ENCODE peak calls at places on chromosomes 6 and 20, in five cellular contexts. S, O, C, Y and E are unnamed samples.
A peak's percentile ranks its signal among the peaks of the same experiment; 100 is the strongest.

GRCh38 chr6:97160280-97160679 is 122.7 kb downstream of the MMS22L start:
- DNase-seq in S (no peak), O (no peak), C (no peak), Y (no peak), E (no peak)

GRCh38 chr20:36830791-36831691 is 44.9 kb upstream of the TLDC2 start:
- DNase-seq in S (no peak), O (no peak), C (peak; percentile 23), Y (no peak), E (peak; percentile 71)

GRCh38 chr20:5136096-5136495 is 9.3 kb downstream of the CDS2 start:
- DNase-seq in S (no peak), O (no peak), C (no peak), Y (no peak), E (no peak)

GRCh38 chr20:25295386-25296093 is 47.7 kb downstream of the PYGB start:
- DNase-seq in S (peak; percentile 72), O (peak; percentile 54), C (no peak), Y (no peak), E (no peak)

GRCh38 chr6:112931835-112932234 is 584.7 kb downstream of the RFPL4B start:
- DNase-seq in S (no peak), O (no peak), C (no peak), Y (no peak), E (no peak)

GRCh38 chr6:128712898-128713297 is 170.0 kb upstream of the LAMA2 start:
- DNase-seq in S (no peak), O (no peak), C (no peak), Y (no peak), E (no peak)

GRCh38 chr6:53979468-53980067 is 131.7 kb upstream of the MLIP start:
- DNase-seq in S (no peak), O (no peak), C (peak; percentile 64), Y (peak; percentile 43), E (no peak)

GRCh38 chr6:80638222-80639055 is 532.0 kb downstream of the BCKDHB start:
- DNase-seq in S (peak; percentile 53), O (peak; percentile 8), C (peak; percentile 26), Y (peak; percentile 11), E (no peak)

GRCh38 chr6:169173532-169174268 is 79.9 kb downstream of the THBS2 start:
- DNase-seq in S (no peak), O (no peak), C (no peak), Y (no peak), E (no peak)

GRCh38 chr6:167781066-167781767 is 45.5 kb upstream of the AFDN start:
- DNase-seq in S (no peak), O (no peak), C (no peak), Y (no peak), E (no peak)

GRCh38 chr6:56076033-56076432 is 171.3 kb downstream of the COL21A1 start:
- DNase-seq in S (no peak), O (no peak), C (no peak), Y (no peak), E (no peak)

GRCh38 chr6:168116446-168116974 is 37.5 kb upstream of the FRMD1 start:
- DNase-seq in S (no peak), O (no peak), C (no peak), Y (no peak), E (peak; percentile 16)

GRCh38 chr6:100175814-100176275 is 181.8 kb upstream of the MCHR2 start:
- DNase-seq in S (no peak), O (no peak), C (peak; percentile 44), Y (peak; percentile 16), E (no peak)

GRCh38 chr6:148682990-148683389 is 63.8 kb upstream of the UST start:
- DNase-seq in S (no peak), O (peak; percentile 11), C (no peak), Y (no peak), E (no peak)

GRCh38 chr20:56179051-56179450 is 69.5 kb upstream of the MC3R start:
- DNase-seq in S (no peak), O (no peak), C (no peak), Y (no peak), E (no peak)

GRCh38 chr6:12047304-12047703 is 35.2 kb downstream of the HIVEP1 start:
- DNase-seq in S (no peak), O (peak; percentile 45), C (no peak), Y (no peak), E (no peak)

GRCh38 chr6:35381132-35381531 is 38.8 kb downstream of the PPARD start:
- DNase-seq in S (no peak), O (no peak), C (no peak), Y (no peak), E (no peak)

GRCh38 chr6:18016698-18017097 is 29.3 kb upstream of the KIF13A start:
- DNase-seq in S (no peak), O (no peak), C (no peak), Y (no peak), E (no peak)

GRCh38 chr6:44442235-44442634 is 54.7 kb downstream of the CDC5L start:
- DNase-seq in S (no peak), O (no peak), C (no peak), Y (no peak), E (no peak)

GRCh38 chr6:18323935-18324707 is 59.8 kb upstream of the DEK start:
- DNase-seq in S (no peak), O (no peak), C (peak; percentile 52), Y (peak; percentile 54), E (no peak)

GRCh38 chr6:1908784-1909183 is 299.1 kb downstream of the FOXC1 start:
- DNase-seq in S (no peak), O (no peak), C (no peak), Y (no peak), E (no peak)

GRCh38 chr6:158849899-158850806 is 31.0 kb upstream of the EZR start:
- DNase-seq in S (peak; percentile 54), O (peak; percentile 65), C (no peak), Y (peak; percentile 84), E (no peak)

GRCh38 chr6:10655508-10656055 is 38.8 kb downstream of the C6orf52 start:
- DNase-seq in S (no peak), O (no peak), C (no peak), Y (no peak), E (no peak)

GRCh38 chr20:1377984-1378742 is 14.7 kb downstream of the FKBP1A start:
- DNase-seq in S (no peak), O (no peak), C (no peak), Y (peak; percentile 48), E (no peak)

GRCh38 chr6:130796313-130796905 is 30.8 kb upstream of the SMLR1 start:
- DNase-seq in S (no peak), O (no peak), C (peak; percentile 67), Y (no peak), E (no peak)

GRCh38 chr6:81023007-81023582 is 729.4 kb downstream of the TENT5A start:
- DNase-seq in S (no peak), O (no peak), C (no peak), Y (no peak), E (no peak)

GRCh38 chr20:14566505-14566904 is 229.1 kb upstream of the FLRT3 start:
- DNase-seq in S (no peak), O (no peak), C (no peak), Y (no peak), E (no peak)

GRCh38 chr6:36025932-36026327 is 1.5 kb upstream of the SLC26A8 start:
- DNase-seq in S (no peak), O (no peak), C (no peak), Y (peak; percentile 57), E (no peak)

GRCh38 chr20:57483287-57484050 is 41.5 kb downstream of the CTCFL start:
- DNase-seq in S (no peak), O (no peak), C (no peak), Y (no peak), E (no peak)

GRCh38 chr20:57698191-57698866 is 11.5 kb downstream of the PMEPA1 start:
- DNase-seq in S (peak; percentile 40), O (peak; percentile 77), C (no peak), Y (peak; percentile 31), E (no peak)

GRCh38 chr6:7341989-7342742 is 29.2 kb upstream of the SSR1 start:
- DNase-seq in S (no peak), O (no peak), C (no peak), Y (peak; percentile 91), E (no peak)

GRCh38 chr20:53735536-53736050 is 142.0 kb upstream of the ZNF217 start:
- DNase-seq in S (no peak), O (no peak), C (no peak), Y (no peak), E (no peak)

GRCh38 chr6:161407581-161407980 is 133.7 kb upstream of the AGPAT4 start:
- DNase-seq in S (no peak), O (no peak), C (no peak), Y (peak; percentile 36), E (no peak)
- TF ChIP-seq EP300 in S (no peak), O (no peak), C (no peak), Y (no peak), E (no peak)

GRCh38 chr6:143238306-143238705 is 177.6 kb downstream of the AIG1 start:
- DNase-seq in S (no peak), O (no peak), C (no peak), Y (no peak), E (no peak)
- H3K36me3 ChIP-seq in S (no peaks in the 10 kb centered on the region), O (no peaks in the 10 kb centered on the region), C (no peaks in the 10 kb centered on the region), Y (no peaks in the 10 kb centered on the region), E (no peaks in the 10 kb centered on the region)

DNA sequence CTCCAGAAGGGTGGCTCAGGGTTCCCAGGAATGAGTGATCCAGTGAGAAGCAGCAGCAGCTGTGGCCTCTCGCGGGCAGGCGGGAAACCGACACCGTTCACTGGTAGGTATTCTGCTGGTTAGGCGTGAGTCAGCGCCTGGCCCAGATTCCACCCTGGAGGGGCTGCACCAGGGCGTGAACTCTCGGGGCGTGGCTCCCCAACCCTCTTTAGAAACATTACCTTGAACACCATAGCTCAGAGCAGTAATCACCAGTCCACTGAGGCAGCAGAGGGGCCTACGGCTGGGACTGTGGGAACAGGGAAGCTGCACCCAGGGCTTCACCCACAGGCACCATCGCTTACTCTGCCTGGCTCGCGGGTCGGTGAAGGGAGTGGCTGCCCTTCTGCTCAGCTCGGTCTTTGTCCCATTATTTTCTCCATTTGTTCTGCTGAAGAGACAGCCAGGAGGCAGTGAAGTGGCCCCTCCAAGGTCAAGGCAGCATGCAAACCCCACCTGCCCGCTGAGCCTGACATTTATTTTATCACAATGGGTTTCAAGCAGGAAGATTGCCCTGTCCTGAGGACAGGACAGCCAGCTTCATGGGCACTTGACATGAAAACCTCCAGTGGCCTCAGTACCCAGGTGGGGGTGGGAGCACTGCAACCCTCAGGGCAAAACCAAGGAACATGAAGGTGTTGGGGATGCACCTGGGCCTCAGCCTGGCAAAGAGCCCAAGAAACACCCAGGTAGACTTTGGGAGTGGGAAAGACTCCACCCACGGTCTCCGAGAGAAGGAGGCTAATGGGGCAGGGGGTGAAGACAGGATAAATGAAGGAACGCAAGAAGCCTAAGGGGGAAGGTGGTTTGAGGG is 51.0 kb upstream of the CD93 start:
- DNase-seq in S (no peak), O (no peak), C (no peak), Y (no peak), E (no peak)
- TF ChIP-seq EP300 in S (no peak), O (no peak), C (no peak), Y (no peak), E (no peak)

GRCh38 chr20:62136283-62137091 is 6.7 kb downstream of the PSMA7 start:
- DNase-seq in S (peak; percentile 77), O (peak; percentile 72), C (peak; percentile 72), Y (peak; percentile 74), E (peak; percentile 71)

GRCh38 chr20:62138912-62139311 is 4.3 kb downstream of the PSMA7 start:
- DNase-seq in S (no peak), O (no peak), C (no peak), Y (no peak), E (no peak)

GRCh38 chr20:62137092-62137384 is 6.2 kb downstream of the PSMA7 start:
- DNase-seq in S (no peak), O (no peak), C (no peak), Y (no peak), E (no peak)

GRCh38 chr20:62138204-62138543 is 5.0 kb downstream of the PSMA7 start:
- DNase-seq in S (no peak), O (no peak), C (no peak), Y (no peak), E (no peak)

GRCh38 chr20:62137478-62138203 is 5.6 kb downstream of the PSMA7 start:
- DNase-seq in S (no peak), O (no peak), C (no peak), Y (no peak), E (no peak)
- H3K36me3 ChIP-seq in S (peaks cover 70% of the 10 kb centered on the region), O (no peaks in the 10 kb centered on the region), C (peaks cover 74% of the 10 kb centered on the region), Y (peaks cover 51% of the 10 kb centered on the region), E (no peaks in the 10 kb centered on the region)